ENCODE peak calls at places on chromosomes 13 and 19, in ten cellular contexts. T, P, S, C, N, F, D, A, L and E are unnamed samples.

GRCh38 chr13:40269086-40269485 is 397.4 kb downstream of the FOXO1 start:
- DNase-seq in L (peak), P (no peak), T (no peak), C (no peak), D (no peak), S (no peak), A (no peak), N (no peak), F (no peak), E (no peak)

GRCh38 chr19:23554548-23554947 is 132.5 kb downstream of the ZNF675 start:
- DNase-seq in D (no peak), C (no peak), A (no peak), F (no peak), P (peak), T (peak), S (no peak), L (no peak), N (no peak), E (no peak)

GRCh38 chr19:2798733-2799132 is 13.4 kb downstream of the THOP1 start:
- DNase-seq in L (peak), T (no peak), S (no peak), F (no peak), A (no peak), P (no peak), D (no peak), N (no peak), C (no peak), E (no peak)

GRCh38 chr19:36013280-36014028 is 559 bp downstream of the ALKBH6 start:
- DNase-seq in D (peak), A (no peak), C (no peak), T (no peak), S (no peak), L (no peak), N (no peak), P (no peak), F (no peak), E (no peak)

GRCh38 chr13:99972190-99972731 is 694 bp upstream of the ZIC5 start:
- DNase-seq in T (no peak), A (no peak), P (no peak), N (no peak), F (no peak), C (no peak), D (no peak), L (no peak), S (no peak), E (no peak)

GRCh38 chr13:86765462-86765861 is 905.7 kb upstream of the SLITRK5 start:
- DNase-seq in F (no peak), S (no peak), D (no peak), N (no peak), P (no peak), C (no peak), T (no peak), A (no peak), L (no peak), E (no peak)

GRCh38 chr13:76677047-76677446 is 209.2 kb downstream of the KCTD12 start:
- DNase-seq in P (no peak), D (no peak), F (no peak), L (peak), N (no peak), C (no peak), A (peak), S (no peak), T (no peak), E (no peak)

GRCh38 chr19:48660854-48661731 is 11.7 kb downstream of the NTN5 start:
- DNase-seq in P (peak), A (peak), F (peak), D (peak), C (peak), T (peak), S (peak), N (no peak), L (peak), E (peak)

GRCh38 chr19:873084-874019 is 13.9 kb downstream of the CFD start:
- DNase-seq in P (peak), F (no peak), L (peak), A (no peak), S (peak), N (no peak), D (peak), T (peak), C (no peak), E (no peak)

GRCh38 chr13:21849323-21849722 is 178.4 kb downstream of the FGF9 start:
- DNase-seq in A (no peak), N (no peak), L (peak), C (no peak), F (no peak), S (no peak), P (no peak), T (no peak), D (no peak), E (no peak)

GRCh38 chr19:1744822-1745563 is 8.3 kb upstream of the ONECUT3 start:
- DNase-seq in A (no peak), S (no peak), L (no peak), F (no peak), D (no peak), C (no peak), N (no peak), P (no peak), T (no peak), E (no peak)

GRCh38 chr13:114145256-114145655 is 12.8 kb upstream of the RASA3 start:
- DNase-seq in C (no peak), T (no peak), S (no peak), D (no peak), P (no peak), N (no peak), L (no peak), F (no peak), A (no peak), E (no peak)

GRCh38 chr13:102049853-102050252 is 352.0 kb downstream of the FGF14 start:
- DNase-seq in F (no peak), T (no peak), S (no peak), D (no peak), N (no peak), P (no peak), A (no peak), C (no peak), L (no peak), E (no peak)

GRCh38 chr13:91148098-91148497 is 199.4 kb upstream of the MIR17HG start:
- DNase-seq in A (no peak), P (no peak), F (no peak), L (no peak), N (no peak), C (no peak), D (no peak), T (no peak), S (no peak), E (no peak)

GRCh38 chr13:48055712-48056111 is 18.2 kb downstream of the NUDT15 start:
- DNase-seq in N (no peak), S (no peak), P (no peak), D (no peak), T (no peak), A (no peak), C (no peak), L (no peak), F (no peak), E (no peak)

GRCh38 chr13:113967729-113968462 is 6.0 kb downstream of the C13orf46 start:
- DNase-seq in T (no peak), L (no peak), N (no peak), F (peak), P (no peak), A (no peak), D (no peak), S (no peak), C (no peak), E (peak)

GRCh38 chr19:14333101-14333871 is 48.0 kb upstream of the ADGRE5 start:
- DNase-seq in S (no peak), N (peak), T (no peak), F (no peak), P (no peak), C (no peak), L (peak), A (no peak), D (peak), E (no peak)

GRCh38 chr13:45966715-45967114 is 85.8 kb downstream of the ZC3H13 start:
- DNase-seq in A (no peak), L (no peak), D (no peak), T (no peak), N (no peak), P (no peak), C (no peak), S (no peak), F (no peak), E (no peak)

GRCh38 chr19:13057147-13057572 is 45.5 kb downstream of the LYL1 start:
- DNase-seq in T (no peak), N (no peak), C (no peak), F (no peak), P (no peak), L (no peak), S (no peak), D (no peak), A (no peak), E (no peak)

GRCh38 chr19:45402469-45403070 is 2.3 kb downstream of the PPP1R13L start:
- DNase-seq in N (peak), L (no peak), S (no peak), P (no peak), C (no peak), A (no peak), T (peak), D (peak), F (no peak), E (no peak)

GRCh38 chr19:45404557-45405434 is at the start of gene PPP1R13L:
- DNase-seq in F (peak), A (peak), D (peak), T (peak), S (no peak), N (peak), C (peak), L (peak), P (no peak), E (no peak)

GRCh38 chr19:45403272-45403671 is 1.6 kb downstream of the PPP1R13L start:
- DNase-seq in P (no peak), F (no peak), L (no peak), C (no peak), S (no peak), A (no peak), T (no peak), N (no peak), D (no peak), E (no peak)

GRCh38 chr19:45405435-45406164 is 731 bp upstream of the PPP1R13L start:
- DNase-seq in C (peak), L (peak), N (peak), A (peak), F (peak), D (peak), S (peak), P (peak), T (peak), E (peak)

DNA sequence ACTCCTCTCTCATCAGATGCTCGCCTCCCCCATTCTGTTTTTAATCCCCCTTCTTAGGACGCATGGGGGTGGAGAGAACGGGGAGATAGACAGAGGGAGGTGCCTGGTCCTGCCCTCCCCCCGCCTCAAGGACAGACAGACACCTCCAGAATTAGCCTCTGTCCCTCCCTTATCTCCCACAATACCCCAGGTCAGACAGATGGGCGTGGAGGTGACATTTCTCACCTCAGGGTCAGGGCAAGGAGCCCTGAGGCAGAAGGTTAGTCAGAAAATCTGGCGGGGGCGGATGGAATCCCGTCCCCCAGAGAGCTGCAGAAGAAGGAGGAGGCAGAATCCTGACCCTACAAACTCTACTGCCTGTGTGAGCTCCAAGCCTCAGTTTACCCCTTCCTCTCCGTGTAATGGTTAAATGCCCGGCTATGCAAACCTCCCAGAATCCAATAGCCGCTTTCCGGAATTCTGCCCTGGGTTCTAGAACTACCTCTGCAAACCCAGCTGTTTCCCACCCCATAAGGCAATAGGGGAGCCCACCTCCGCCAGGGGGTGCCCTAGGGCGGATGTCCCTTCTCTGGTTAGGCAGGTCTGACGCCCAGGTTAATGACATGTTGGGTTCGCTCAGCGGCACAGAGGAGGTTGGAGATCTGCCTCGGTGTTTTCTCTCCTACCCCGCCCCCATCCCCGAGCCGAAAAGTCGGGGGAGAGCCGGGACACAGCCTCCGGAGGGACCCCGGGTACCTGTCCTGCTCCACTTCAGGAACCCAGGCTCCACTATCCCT is 900 bp downstream of the PPP1R13L start:
- DNase-seq in T (peak), L (no peak), S (no peak), C (peak), D (peak), A (no peak), P (no peak), F (no peak), N (peak), E (no peak)
- TF ChIP-seq CTCF in T (peak), L (peak), S (peak), C (no peak), D (no peak), A (peak), P (peak), F (peak), N (peak), E (peak)

GRCh38 chr19:40381321-40381720 is 8.7 kb downstream of the HIPK4 start:
- DNase-seq in L (no peak), N (no peak), P (no peak), F (no peak), D (no peak), A (no peak), C (no peak), S (no peak), T (no peak), E (no peak)
- TF ChIP-seq CTCF in L (peak), N (peak), P (peak), F (no peak), D (no peak), A (peak), C (no peak), S (no peak), T (no peak), E (no peak)

GRCh38 chr19:39345956-39346355 is 3.7 kb downstream of the SAMD4B start:
- DNase-seq in F (no peak), T (no peak), D (no peak), L (no peak), N (no peak), C (no peak), S (no peak), A (no peak), P (no peak), E (no peak)
- TF ChIP-seq CTCF in F (no peak), T (no peak), D (no peak), L (peak), N (peak), C (no peak), S (no peak), A (peak), P (peak), E (no peak)

GRCh38 chr19:39603825-39604224 is 1.5 kb downstream of the LGALS13 start:
- DNase-seq in P (no peak), F (no peak), N (no peak), A (no peak), S (no peak), C (no peak), L (no peak), T (no peak), D (no peak), E (no peak)

GRCh38 chr19:39607021-39607420 is 4.7 kb downstream of the LGALS13 start:
- DNase-seq in T (no peak), N (no peak), D (no peak), F (no peak), L (no peak), P (no peak), A (no peak), C (no peak), S (no peak), E (no peak)

GRCh38 chr19:39602224-39602623 is at the start of gene LGALS13:
- DNase-seq in A (no peak), P (no peak), N (no peak), F (no peak), S (no peak), T (no peak), L (no peak), D (no peak), C (no peak), E (no peak)

GRCh38 chr19:39607561-39607960 is 5.2 kb downstream of the LGALS13 start:
- DNase-seq in C (no peak), N (no peak), S (no peak), L (no peak), D (no peak), F (no peak), P (no peak), A (no peak), T (no peak), E (no peak)
- TF ChIP-seq CTCF in C (no peak), N (no peak), S (no peak), L (no peak), D (no peak), F (no peak), P (no peak), A (no peak), T (no peak), E (no peak)

GRCh38 chr13:111404746-111405145 is 84.3 kb downstream of the TEX29 start:
- DNase-seq in T (no peak), P (no peak), F (no peak), D (no peak), N (no peak), S (no peak), C (no peak), A (no peak), L (no peak), E (peak)
- TF ChIP-seq CTCF in T (no peak), P (no peak), F (no peak), D (no peak), N (no peak), S (no peak), C (no peak), A (no peak), L (no peak), E (no peak)

DNA sequence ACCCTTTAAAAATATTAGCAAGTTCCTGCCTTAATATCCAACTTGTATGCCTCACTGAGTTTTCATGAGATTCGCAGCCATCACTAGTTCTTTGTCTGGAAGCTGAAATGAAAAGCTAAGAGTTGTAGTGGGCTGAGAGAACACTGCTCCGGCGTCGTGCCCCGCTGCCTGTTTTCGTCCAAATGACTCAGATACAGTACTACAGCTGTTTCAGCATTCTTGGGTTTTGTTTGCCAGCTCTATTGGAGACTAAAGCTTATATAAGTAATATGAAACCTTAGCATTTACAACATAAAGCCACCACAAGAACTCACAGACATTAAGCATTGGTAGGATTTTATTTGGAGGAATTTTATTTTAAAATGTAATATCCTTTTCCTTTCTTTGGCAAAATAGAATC is 299.7 kb downstream of the DLEU7 start:
- DNase-seq in S (peak), D (no peak), P (no peak), C (no peak), A (peak), T (peak), F (no peak), N (no peak), L (peak), E (no peak)
- TF ChIP-seq CTCF in S (no peak), D (no peak), P (no peak), C (no peak), A (no peak), T (no peak), F (no peak), N (no peak), L (no peak), E (no peak)

GRCh38 chr13:112705286-112705685 is 15.4 kb downstream of the ATP11A start:
- DNase-seq in S (no peak), D (peak), N (no peak), P (no peak), F (no peak), T (no peak), C (no peak), A (no peak), L (no peak), E (no peak)
- TF ChIP-seq CTCF in S (no peak), D (no peak), N (no peak), P (no peak), F (no peak), T (no peak), C (no peak), A (no peak), L (no peak), E (no peak)

GRCh38 chr13:50268500-50268899 is 253.3 kb downstream of the KCNRG start:
- DNase-seq in L (peak), T (no peak), A (no peak), F (no peak), N (no peak), P (no peak), C (no peak), D (no peak), S (no peak), E (no peak)
- TF ChIP-seq CTCF in L (peak), T (no peak), A (no peak), F (no peak), N (no peak), P (peak), C (no peak), D (no peak), S (peak), E (no peak)

DNA sequence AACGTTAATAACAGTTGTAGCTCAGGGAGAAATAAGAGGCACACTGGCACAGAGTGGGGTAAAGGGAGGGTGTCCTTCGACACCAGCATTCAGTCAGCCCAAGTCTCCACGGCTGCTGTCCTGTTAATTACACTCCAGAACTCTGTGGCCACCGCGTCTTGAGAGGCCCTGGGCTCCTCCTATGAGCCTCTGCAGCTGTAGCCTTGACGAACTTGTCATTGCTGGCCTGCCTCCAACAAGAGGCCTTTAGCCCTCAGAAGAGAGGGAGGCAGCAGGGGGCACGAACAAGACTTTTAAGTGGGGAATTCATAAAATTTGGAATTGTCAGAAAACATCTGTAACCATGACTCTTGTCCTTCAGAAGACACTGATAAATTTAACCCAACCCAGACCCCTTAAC is 241.9 kb downstream of the UQCRFS1 start:
- DNase-seq in P (no peak), F (no peak), A (no peak), L (no peak), S (no peak), C (no peak), N (no peak), D (peak), T (no peak), E (no peak)
- TF ChIP-seq CTCF in P (no peak), F (no peak), A (no peak), L (no peak), S (no peak), C (no peak), N (no peak), D (no peak), T (no peak), E (no peak)

DNA sequence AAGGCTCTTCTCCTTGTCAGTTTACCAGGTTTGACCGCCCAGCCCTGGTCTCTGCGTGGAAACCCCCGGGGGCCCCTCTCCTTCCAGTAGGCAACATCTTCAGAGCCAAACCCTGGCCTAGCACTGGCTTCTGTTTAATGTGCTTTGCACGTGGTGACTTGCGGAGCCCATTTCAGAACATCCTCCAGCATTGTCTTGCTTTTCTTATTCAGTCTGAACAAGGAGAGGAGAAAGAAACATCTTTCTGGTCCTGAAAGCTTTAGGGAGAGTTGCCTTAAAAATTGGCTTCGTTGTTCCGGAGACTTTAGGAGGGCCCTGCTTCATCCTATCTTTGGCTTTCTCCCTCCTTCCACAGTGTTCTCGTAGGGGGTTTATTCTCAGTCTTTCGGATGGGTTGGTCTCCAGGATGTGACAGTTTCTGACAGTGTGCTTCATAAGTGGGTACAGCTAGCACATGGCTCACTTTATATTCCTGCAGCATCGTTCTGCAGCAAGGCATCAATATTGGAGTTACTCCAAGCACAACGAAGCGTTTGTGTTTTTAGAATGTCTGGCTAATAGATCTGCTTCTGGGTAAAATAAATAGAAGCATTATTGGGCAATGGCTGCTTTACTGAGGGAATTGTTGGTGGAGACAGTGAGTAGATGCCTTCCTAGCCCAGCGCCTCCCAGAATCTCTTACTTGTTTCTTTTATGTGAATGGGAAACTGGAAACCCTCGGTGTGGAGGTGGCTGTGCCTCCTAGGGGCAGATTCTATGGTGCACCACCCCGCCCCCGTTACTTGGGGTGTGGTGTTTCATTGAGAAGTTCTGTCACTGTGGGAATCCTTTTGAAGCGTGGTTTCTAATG is 1.8 kb downstream of the FARP1 start:
- DNase-seq in S (no peak), T (peak), F (no peak), L (peak), P (peak), A (no peak), N (no peak), D (no peak), C (no peak), E (no peak)
- TF ChIP-seq CTCF in S (peak), T (no peak), F (no peak), L (peak), P (peak), A (peak), N (peak), D (no peak), C (no peak), E (no peak)